ENCODE peak calls at places on chromosomes 13 and 19, in five cellular contexts. K, X, Z, M and Y are unnamed samples.
A peak's percentile ranks its signal among the peaks of the same experiment; 100 is the strongest.

GRCh38 chr19:50330365-50331078 is 1.3 kb upstream of the KCNC3 start:
- DNase-seq in K (peak; percentile 81), X (peak; percentile 95), Z (peak; percentile 91), M (no peak), Y (peak; percentile 87)

GRCh38 chr19:53102701-53103140 is 501 bp downstream of the ZNF160 start:
- DNase-seq in K (peak; percentile 54), X (peak; percentile 86), Z (no peak), M (peak; percentile 68), Y (peak; percentile 5)

GRCh38 chr13:72763411-72763810 is 18.3 kb downstream of the DIS3 start:
- DNase-seq in K (no peak), X (no peak), Z (no peak), M (no peak), Y (no peak)

GRCh38 chr19:44570984-44571684 is 41.7 kb upstream of the CEACAM20 start:
- DNase-seq in K (no peak), X (no peak), Z (no peak), M (no peak), Y (peak; percentile 86)

GRCh38 chr13:33349996-33350826 is 64.7 kb upstream of the STARD13 start:
- DNase-seq in K (no peak), X (peak; percentile 88), Z (peak; percentile 69), M (peak; percentile 88), Y (peak; percentile 43)

GRCh38 chr19:40933025-40933424 is 51.0 kb upstream of the CYP2A7 start:
- DNase-seq in K (no peak), X (no peak), Z (no peak), M (no peak), Y (no peak)

GRCh38 chr13:105196052-105196451 is 1339.4 kb downstream of the EFNB2 start:
- DNase-seq in K (no peak), X (no peak), Z (no peak), M (no peak), Y (no peak)

GRCh38 chr19:12992729-12993128 is 2.5 kb upstream of the NFIX start:
- DNase-seq in K (no peak), X (no peak), Z (no peak), M (no peak), Y (no peak)

GRCh38 chr19:2529473-2529918 is 53.6 kb downstream of the GADD45B start:
- DNase-seq in K (no peak), X (peak; percentile 10), Z (no peak), M (no peak), Y (peak; percentile 53)

GRCh38 chr19:16273005-16273404 is 51.6 kb upstream of the KLF2 start:
- DNase-seq in K (no peak), X (no peak), Z (no peak), M (peak; percentile 76), Y (no peak)

GRCh38 chr13:21948781-21949474 is 278.1 kb downstream of the FGF9 start:
- DNase-seq in K (no peak), X (no peak), Z (no peak), M (no peak), Y (no peak)

GRCh38 chr13:87582399-87582798 is 88.8 kb upstream of the SLITRK5 start:
- DNase-seq in K (no peak), X (no peak), Z (no peak), M (no peak), Y (no peak)

GRCh38 chr13:33838567-33839131 is 20.7 kb downstream of the RFC3 start:
- DNase-seq in K (no peak), X (no peak), Z (no peak), M (no peak), Y (no peak)

GRCh38 chr13:83940742-83941141 is 58.5 kb upstream of the SLITRK1 start:
- DNase-seq in K (no peak), X (no peak), Z (no peak), M (no peak), Y (no peak)

GRCh38 chr19:3725640-3726310 is 17.6 kb downstream of the TJP3 start:
- DNase-seq in K (no peak), X (no peak), Z (no peak), M (no peak), Y (peak; percentile 27)

GRCh38 chr13:45950343-45950995 is 98.9 kb upstream of the SIAH3 start:
- DNase-seq in K (no peak), X (no peak), Z (no peak), M (no peak), Y (no peak)

GRCh38 chr19:31110331-31110730 is 238.9 kb downstream of the TSHZ3 start:
- DNase-seq in K (no peak), X (no peak), Z (no peak), M (no peak), Y (no peak)

GRCh38 chr19:50162988-50163387 is at the start of gene IZUMO2:
- DNase-seq in K (no peak), X (no peak), Z (no peak), M (no peak), Y (no peak)

GRCh38 chr13:74669149-74669548 is 534.9 kb upstream of the KLF12 start:
- DNase-seq in K (no peak), X (no peak), Z (no peak), M (no peak), Y (no peak)

GRCh38 chr19:23943411-23943810 is 28.7 kb downstream of the ZNF726 start:
- DNase-seq in K (no peak), X (no peak), Z (no peak), M (no peak), Y (no peak)

GRCh38 chr19:48817585-48818124 is 6.8 kb upstream of the BCAT2 start:
- DNase-seq in K (no peak), X (no peak), Z (no peak), M (no peak), Y (no peak)

GRCh38 chr13:51380269-51380668 is 40.8 kb downstream of the SERPINE3 start:
- DNase-seq in K (no peak), X (no peak), Z (no peak), M (no peak), Y (no peak)

GRCh38 chr13:20828540-20829364 is 55.0 kb upstream of the EEF1AKMT1 start:
- DNase-seq in K (peak; percentile 28), X (no peak), Z (no peak), M (no peak), Y (peak; percentile 33)

GRCh38 chr19:41703602-41704293 is 4.7 kb upstream of the CEACAM5 start:
- DNase-seq in K (no peak), X (peak; percentile 47), Z (peak; percentile 37), M (peak; percentile 30), Y (no peak)

GRCh38 chr19:17873661-17874422 is 2.1 kb downstream of the SLC5A5 start:
- DNase-seq in K (peak; percentile 75), X (peak; percentile 84), Z (no peak), M (no peak), Y (peak; percentile 28)

GRCh38 chr13:76809369-76809768 is 76.8 kb downstream of the KCTD12 start:
- DNase-seq in K (no peak), X (no peak), Z (no peak), M (no peak), Y (no peak)

GRCh38 chr13:48975101-48975925 is at the start of gene FNDC3A:
- DNase-seq in K (peak; percentile 73), X (peak; percentile 96), Z (no peak), M (peak; percentile 76), Y (peak; percentile 21)

GRCh38 chr13:80413611-80414010 is 72.7 kb upstream of the SPRY2 start:
- DNase-seq in K (no peak), X (no peak), Z (no peak), M (no peak), Y (no peak)

GRCh38 chr13:80408270-80408669 is 67.3 kb upstream of the SPRY2 start:
- DNase-seq in K (no peak), X (no peak), Z (no peak), M (no peak), Y (no peak)
- TF ChIP-seq CTCF in K (no peak), X (no peak), Z (peak; percentile 18), M (no peak), Y (no peak)

GRCh38 chr19:6793973-6794372 is 21.5 kb downstream of the VAV1 start:
- DNase-seq in K (no peak), X (no peak), Z (no peak), M (no peak), Y (no peak)
- TF ChIP-seq CTCF in K (no peak), X (no peak), Z (no peak), M (no peak), Y (no peak)

GRCh38 chr19:39670998-39671397 is 15.3 kb downstream of the LGALS16 start:
- DNase-seq in K (no peak), X (no peak), Z (no peak), M (no peak), Y (no peak)

GRCh38 chr19:39672473-39672872 is 16.8 kb downstream of the LGALS16 start:
- DNase-seq in K (no peak), X (no peak), Z (no peak), M (no peak), Y (no peak)

GRCh38 chr19:39676004-39676403 is 20.3 kb downstream of the LGALS16 start:
- DNase-seq in K (no peak), X (no peak), Z (no peak), M (no peak), Y (no peak)

DNA sequence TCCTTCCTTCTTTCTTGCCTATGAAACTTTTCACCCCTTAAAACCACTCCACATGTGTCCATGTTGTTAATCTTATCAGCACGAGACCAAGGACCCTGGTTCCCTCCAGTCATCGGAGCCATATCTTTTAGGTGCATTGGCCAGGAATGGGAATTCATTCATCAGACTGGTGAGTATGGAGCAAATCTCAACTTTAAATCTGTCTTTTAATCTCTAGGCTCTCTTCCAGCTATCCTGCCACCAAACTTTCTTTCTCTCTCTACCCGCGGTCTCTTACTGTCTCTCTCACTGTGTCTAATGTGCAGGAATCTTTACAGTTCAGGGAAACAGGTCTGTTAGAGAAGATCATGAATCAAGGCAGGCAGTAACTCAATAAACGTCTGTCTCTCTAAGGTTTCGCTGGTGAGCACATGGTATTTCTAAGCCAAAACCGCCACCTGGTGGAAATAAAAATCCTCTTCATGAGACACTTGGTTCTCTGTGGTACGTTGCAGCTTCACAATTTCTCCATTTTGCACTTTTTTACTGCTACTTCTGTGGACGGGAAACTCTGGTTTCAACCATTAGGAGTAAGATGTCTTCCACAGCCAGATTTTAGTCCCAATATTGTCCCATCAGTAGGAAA is 16.1 kb downstream of the LGALS16 start:
- DNase-seq in K (peak; percentile 34), X (no peak), Z (no peak), M (no peak), Y (peak; percentile 71)
- TF ChIP-seq CTCF in K (peak; percentile 66), X (peak; percentile 58), Z (peak; percentile 77), M (peak; percentile 31), Y (peak; percentile 62)

DNA sequence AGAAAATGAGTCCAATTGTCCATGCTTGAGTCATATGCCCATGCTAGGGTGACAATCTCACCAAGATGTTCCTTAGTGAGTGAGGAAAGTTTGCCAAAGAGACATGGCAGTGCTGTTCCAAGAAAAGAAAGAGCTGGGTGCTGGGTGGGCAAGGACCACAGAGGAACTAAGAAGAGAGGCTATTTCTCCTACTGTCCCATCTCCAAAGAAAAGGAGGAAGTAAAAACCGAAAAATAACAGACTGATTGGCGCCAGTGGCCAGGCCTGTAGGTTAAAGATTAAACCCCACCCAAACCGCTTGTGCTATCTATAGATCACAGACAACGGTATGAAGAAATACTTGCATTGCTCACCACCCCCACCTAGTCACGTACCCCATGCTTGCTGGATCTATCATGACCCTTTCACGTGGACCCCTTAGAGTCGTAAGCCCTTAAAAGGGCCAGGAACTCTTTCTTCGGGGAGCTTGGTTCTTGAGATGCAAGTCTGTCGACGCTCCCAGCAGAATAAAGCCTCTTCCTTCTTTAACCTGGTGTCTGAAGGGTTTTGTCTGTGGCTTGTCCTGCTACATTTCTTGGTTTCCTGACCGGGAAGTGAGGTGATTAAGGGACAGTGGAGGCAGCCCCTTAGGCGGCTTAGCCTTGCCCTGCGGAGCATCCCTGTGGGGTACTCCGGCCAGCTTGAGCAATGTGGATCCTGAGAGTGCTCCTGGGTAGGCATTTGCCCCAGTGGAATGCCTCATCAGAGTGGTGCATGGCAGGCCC is 606.5 kb downstream of the UQCRFS1 start:
- DNase-seq in K (no peak), X (no peak), Z (no peak), M (no peak), Y (peak; percentile 53)
- TF ChIP-seq CTCF in K (no peak), X (no peak), Z (no peak), M (no peak), Y (no peak)

GRCh38 chr13:27997904-27998522 is 9.5 kb upstream of the URAD start:
- DNase-seq in K (no peak), X (no peak), Z (no peak), M (no peak), Y (peak; percentile 52)
- TF ChIP-seq CTCF in K (no peak), X (peak; percentile 17), Z (peak; percentile 67), M (no peak), Y (no peak)